ENCODE peak calls at places on chromosomes 12 and 14, in five cellular contexts. One of them, this sample, is unnamed.

GRCh38 chr14:24198845-24199524 is 3.7 kb upstream of the TM9SF1 start:
- DNase-seq in SK-N-SH: no peak
- DNase-seq in ovary: no peak
- DNase-seq in fibroblast of mammary gland: no peak
- DNase-seq in bronchial epithelial cell: no peak
- DNase-seq in this sample: no peak

GRCh38 chr12:79121486-79121885 is 256.9 kb downstream of the SYT1 start:
- DNase-seq in SK-N-SH: peak
- DNase-seq in ovary: no peak
- DNase-seq in fibroblast of mammary gland: no peak
- DNase-seq in bronchial epithelial cell: peak
- DNase-seq in this sample: peak

GRCh38 chr14:63361790-63362189 is 43.1 kb upstream of the GPHB5 start:
- DNase-seq in SK-N-SH: no peak
- DNase-seq in ovary: no peak
- DNase-seq in fibroblast of mammary gland: no peak
- DNase-seq in bronchial epithelial cell: no peak
- DNase-seq in this sample: no peak

GRCh38 chr14:49464885-49465284 is 121.3 kb downstream of the RPS29 start:
- DNase-seq in SK-N-SH: peak
- DNase-seq in ovary: no peak
- DNase-seq in fibroblast of mammary gland: peak
- DNase-seq in bronchial epithelial cell: no peak
- DNase-seq in this sample: peak

GRCh38 chr12:4664111-4664510 is 15.2 kb downstream of the NDUFA9 start:
- DNase-seq in SK-N-SH: no peak
- DNase-seq in ovary: no peak
- DNase-seq in fibroblast of mammary gland: peak
- DNase-seq in bronchial epithelial cell: peak
- DNase-seq in this sample: peak

GRCh38 chr12:26195641-26196423 is 459 bp downstream of the SSPN start:
- DNase-seq in SK-N-SH: peak
- DNase-seq in ovary: peak
- DNase-seq in fibroblast of mammary gland: peak
- DNase-seq in bronchial epithelial cell: no peak
- DNase-seq in this sample: no peak

GRCh38 chr12:24255920-24256635 is 306.6 kb upstream of the SOX5 start:
- DNase-seq in SK-N-SH: no peak
- DNase-seq in ovary: no peak
- DNase-seq in fibroblast of mammary gland: no peak
- DNase-seq in bronchial epithelial cell: no peak
- DNase-seq in this sample: no peak

GRCh38 chr14:74459289-74459946 is 33.4 kb upstream of the SYNDIG1L start:
- DNase-seq in SK-N-SH: peak
- DNase-seq in ovary: no peak
- DNase-seq in fibroblast of mammary gland: peak
- DNase-seq in bronchial epithelial cell: peak
- DNase-seq in this sample: peak

GRCh38 chr14:68564826-68565760 is 227.8 kb downstream of the ZFP36L1 start:
- DNase-seq in SK-N-SH: no peak
- DNase-seq in ovary: no peak
- DNase-seq in fibroblast of mammary gland: peak
- DNase-seq in bronchial epithelial cell: no peak
- DNase-seq in this sample: no peak

GRCh38 chr12:101963703-101964102 is 86.3 kb downstream of the DRAM1 start:
- DNase-seq in SK-N-SH: peak
- DNase-seq in ovary: no peak
- DNase-seq in fibroblast of mammary gland: no peak
- DNase-seq in bronchial epithelial cell: no peak
- DNase-seq in this sample: no peak

GRCh38 chr12:26121841-26122680 is 2.8 kb downstream of the BHLHE41 start:
- DNase-seq in SK-N-SH: peak
- DNase-seq in ovary: no peak
- DNase-seq in fibroblast of mammary gland: peak
- DNase-seq in bronchial epithelial cell: no peak
- DNase-seq in this sample: peak

GRCh38 chr14:102202944-102203343 is 63.2 kb downstream of the WDR20 start:
- DNase-seq in SK-N-SH: no peak
- DNase-seq in ovary: no peak
- DNase-seq in fibroblast of mammary gland: no peak
- DNase-seq in bronchial epithelial cell: no peak
- DNase-seq in this sample: no peak

GRCh38 chr14:101191882-101192660 is 288.5 kb upstream of the RTL1 start:
- DNase-seq in SK-N-SH: no peak
- DNase-seq in ovary: no peak
- DNase-seq in fibroblast of mammary gland: no peak
- DNase-seq in bronchial epithelial cell: no peak
- DNase-seq in this sample: no peak

GRCh38 chr12:79420146-79420618 is 270.6 kb downstream of the PAWR start:
- DNase-seq in SK-N-SH: no peak
- DNase-seq in ovary: no peak
- DNase-seq in fibroblast of mammary gland: peak
- DNase-seq in bronchial epithelial cell: peak
- DNase-seq in this sample: peak

GRCh38 chr14:36647827-36648753 is 13.6 kb upstream of the PAX9 start:
- DNase-seq in SK-N-SH: peak
- DNase-seq in ovary: no peak
- DNase-seq in fibroblast of mammary gland: peak
- DNase-seq in bronchial epithelial cell: peak
- DNase-seq in this sample: peak

GRCh38 chr14:20262642-20263128 is 23.6 kb downstream of the OR11H4 start:
- DNase-seq in SK-N-SH: no peak
- DNase-seq in ovary: no peak
- DNase-seq in fibroblast of mammary gland: peak
- DNase-seq in bronchial epithelial cell: peak
- DNase-seq in this sample: peak

GRCh38 chr14:26444745-26445144 is 153.1 kb downstream of the NOVA1 start:
- DNase-seq in SK-N-SH: no peak
- DNase-seq in ovary: no peak
- DNase-seq in fibroblast of mammary gland: peak
- DNase-seq in bronchial epithelial cell: peak
- DNase-seq in this sample: peak

GRCh38 chr12:6954316-6954710 is 3.2 kb downstream of the PTPN6 start:
- DNase-seq in SK-N-SH: no peak
- DNase-seq in ovary: no peak
- DNase-seq in fibroblast of mammary gland: no peak
- DNase-seq in bronchial epithelial cell: no peak
- DNase-seq in this sample: no peak

GRCh38 chr14:103628221-103628683 is 759 bp upstream of the KLC1 start:
- DNase-seq in SK-N-SH: peak
- DNase-seq in ovary: peak
- DNase-seq in fibroblast of mammary gland: peak
- DNase-seq in bronchial epithelial cell: peak
- DNase-seq in this sample: peak

GRCh38 chr14:77882098-77882497 is 82.2 kb downstream of the ADCK1 start:
- DNase-seq in SK-N-SH: peak
- DNase-seq in ovary: no peak
- DNase-seq in fibroblast of mammary gland: no peak
- DNase-seq in bronchial epithelial cell: no peak
- DNase-seq in this sample: no peak

GRCh38 chr12:88566430-88566829 is 13.8 kb downstream of the KITLG start:
- DNase-seq in SK-N-SH: no peak
- DNase-seq in ovary: no peak
- DNase-seq in fibroblast of mammary gland: no peak
- DNase-seq in bronchial epithelial cell: peak
- DNase-seq in this sample: no peak

GRCh38 chr12:110001596-110001995 is 2.4 kb downstream of the ANKRD13A start:
- DNase-seq in SK-N-SH: no peak
- DNase-seq in ovary: no peak
- DNase-seq in fibroblast of mammary gland: peak
- DNase-seq in bronchial epithelial cell: peak
- DNase-seq in this sample: no peak

GRCh38 chr12:53232641-53233538 is 881 bp upstream of the RARG start:
- DNase-seq in SK-N-SH: peak
- DNase-seq in ovary: peak
- DNase-seq in fibroblast of mammary gland: peak
- DNase-seq in bronchial epithelial cell: peak
- DNase-seq in this sample: peak

GRCh38 chr12:18246057-18246456 is 15.3 kb upstream of the PIK3C2G start:
- DNase-seq in SK-N-SH: peak
- DNase-seq in ovary: no peak
- DNase-seq in fibroblast of mammary gland: no peak
- DNase-seq in bronchial epithelial cell: no peak
- DNase-seq in this sample: no peak
- TF ChIP-seq CTCF in SK-N-SH: peak
- TF ChIP-seq CTCF in ovary: no peak
- TF ChIP-seq CTCF in fibroblast of mammary gland: peak
- TF ChIP-seq CTCF in bronchial epithelial cell: no peak
- TF ChIP-seq CTCF in this sample: no peak

GRCh38 chr14:84646791-84647500 is 883.0 kb upstream of the FLRT2 start:
- DNase-seq in SK-N-SH: no peak
- DNase-seq in ovary: no peak
- DNase-seq in fibroblast of mammary gland: no peak
- DNase-seq in bronchial epithelial cell: peak
- DNase-seq in this sample: no peak
- TF ChIP-seq CTCF in SK-N-SH: no peak
- TF ChIP-seq CTCF in ovary: no peak
- TF ChIP-seq CTCF in fibroblast of mammary gland: no peak
- TF ChIP-seq CTCF in bronchial epithelial cell: no peak
- TF ChIP-seq CTCF in this sample: no peak

GRCh38 chr12:58804749-58805148 is 115.6 kb downstream of the LRIG3 start:
- DNase-seq in SK-N-SH: peak
- DNase-seq in ovary: no peak
- DNase-seq in fibroblast of mammary gland: no peak
- DNase-seq in bronchial epithelial cell: peak
- DNase-seq in this sample: peak
- TF ChIP-seq CTCF in SK-N-SH: peak
- TF ChIP-seq CTCF in ovary: no peak
- TF ChIP-seq CTCF in fibroblast of mammary gland: peak
- TF ChIP-seq CTCF in bronchial epithelial cell: peak
- TF ChIP-seq CTCF in this sample: peak

GRCh38 chr12:30462249-30462648 is 233.4 kb downstream of the IPO8 start:
- DNase-seq in SK-N-SH: no peak
- DNase-seq in ovary: no peak
- DNase-seq in fibroblast of mammary gland: no peak
- DNase-seq in bronchial epithelial cell: no peak
- DNase-seq in this sample: no peak

GRCh38 chr12:30461011-30461670 is 234.5 kb downstream of the IPO8 start:
- DNase-seq in SK-N-SH: no peak
- DNase-seq in ovary: no peak
- DNase-seq in fibroblast of mammary gland: no peak
- DNase-seq in bronchial epithelial cell: no peak
- DNase-seq in this sample: no peak

GRCh38 chr12:30463636-30464035 is 232.0 kb downstream of the IPO8 start:
- DNase-seq in SK-N-SH: no peak
- DNase-seq in ovary: no peak
- DNase-seq in fibroblast of mammary gland: no peak
- DNase-seq in bronchial epithelial cell: no peak
- DNase-seq in this sample: no peak

GRCh38 chr12:30458453-30458852 is 237.2 kb downstream of the IPO8 start:
- DNase-seq in SK-N-SH: no peak
- DNase-seq in ovary: no peak
- DNase-seq in fibroblast of mammary gland: no peak
- DNase-seq in bronchial epithelial cell: no peak
- DNase-seq in this sample: no peak

GRCh38 chr12:30457621-30458289 is 237.9 kb downstream of the IPO8 start:
- DNase-seq in SK-N-SH: peak
- DNase-seq in ovary: no peak
- DNase-seq in fibroblast of mammary gland: peak
- DNase-seq in bronchial epithelial cell: peak
- DNase-seq in this sample: peak
- TF ChIP-seq CTCF in SK-N-SH: peak
- TF ChIP-seq CTCF in ovary: no peak
- TF ChIP-seq CTCF in fibroblast of mammary gland: peak
- TF ChIP-seq CTCF in bronchial epithelial cell: peak
- TF ChIP-seq CTCF in this sample: peak

GRCh38 chr14:95681153-95681552 is 5.1 kb upstream of the TCL1B start:
- DNase-seq in SK-N-SH: no peak
- DNase-seq in ovary: no peak
- DNase-seq in fibroblast of mammary gland: no peak
- DNase-seq in bronchial epithelial cell: no peak
- DNase-seq in this sample: no peak
- TF ChIP-seq CTCF in SK-N-SH: no peak
- TF ChIP-seq CTCF in ovary: no peak
- TF ChIP-seq CTCF in fibroblast of mammary gland: no peak
- TF ChIP-seq CTCF in bronchial epithelial cell: no peak
- TF ChIP-seq CTCF in this sample: no peak

GRCh38 chr12:33605776-33606175 is 166.2 kb upstream of the SYT10 start:
- DNase-seq in SK-N-SH: peak
- DNase-seq in ovary: no peak
- DNase-seq in fibroblast of mammary gland: peak
- DNase-seq in bronchial epithelial cell: peak
- DNase-seq in this sample: peak
- TF ChIP-seq CTCF in SK-N-SH: peak
- TF ChIP-seq CTCF in ovary: no peak
- TF ChIP-seq CTCF in fibroblast of mammary gland: peak
- TF ChIP-seq CTCF in bronchial epithelial cell: peak
- TF ChIP-seq CTCF in this sample: peak

GRCh38 chr12:49043856-49044258 is 16.7 kb downstream of the KMT2D start:
- DNase-seq in SK-N-SH: peak
- DNase-seq in ovary: no peak
- DNase-seq in fibroblast of mammary gland: peak
- DNase-seq in bronchial epithelial cell: peak
- DNase-seq in this sample: peak
- TF ChIP-seq CTCF in SK-N-SH: peak
- TF ChIP-seq CTCF in ovary: no peak
- TF ChIP-seq CTCF in fibroblast of mammary gland: peak
- TF ChIP-seq CTCF in bronchial epithelial cell: peak
- TF ChIP-seq CTCF in this sample: peak

DNA sequence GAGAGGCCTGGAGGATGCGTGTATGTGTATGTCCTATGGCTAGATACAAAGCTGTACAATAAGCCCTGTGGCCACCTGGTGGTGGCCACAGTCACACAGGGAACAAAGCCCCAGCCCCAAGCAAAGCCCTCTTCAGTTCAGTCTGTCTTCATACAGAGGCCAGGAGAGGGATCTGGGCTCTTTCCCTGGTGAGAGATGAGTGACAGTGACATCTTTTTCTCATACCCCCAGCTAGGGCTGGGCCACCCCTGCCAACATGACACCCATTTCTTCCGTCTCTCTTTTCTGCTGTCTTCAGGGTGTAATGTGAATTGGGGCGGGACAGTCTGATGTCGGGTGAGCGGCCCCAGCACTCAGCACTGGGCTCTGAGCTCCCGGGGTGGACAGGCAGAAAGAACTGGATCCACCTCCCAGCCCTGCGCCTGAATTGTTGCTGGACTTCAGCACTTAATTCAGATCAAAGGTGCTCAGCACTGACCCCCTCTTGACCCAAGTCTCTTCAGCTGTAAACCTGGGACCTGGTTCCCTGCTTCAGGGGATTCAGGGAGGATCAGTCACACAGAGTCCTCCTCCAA is 59.8 kb downstream of the SERPINA3 start:
- DNase-seq in SK-N-SH: no peak
- DNase-seq in ovary: no peak
- DNase-seq in fibroblast of mammary gland: peak
- DNase-seq in bronchial epithelial cell: no peak
- DNase-seq in this sample: peak
- TF ChIP-seq CTCF in SK-N-SH: no peak
- TF ChIP-seq CTCF in ovary: peak
- TF ChIP-seq CTCF in fibroblast of mammary gland: peak
- TF ChIP-seq CTCF in bronchial epithelial cell: no peak
- TF ChIP-seq CTCF in this sample: no peak

DNA sequence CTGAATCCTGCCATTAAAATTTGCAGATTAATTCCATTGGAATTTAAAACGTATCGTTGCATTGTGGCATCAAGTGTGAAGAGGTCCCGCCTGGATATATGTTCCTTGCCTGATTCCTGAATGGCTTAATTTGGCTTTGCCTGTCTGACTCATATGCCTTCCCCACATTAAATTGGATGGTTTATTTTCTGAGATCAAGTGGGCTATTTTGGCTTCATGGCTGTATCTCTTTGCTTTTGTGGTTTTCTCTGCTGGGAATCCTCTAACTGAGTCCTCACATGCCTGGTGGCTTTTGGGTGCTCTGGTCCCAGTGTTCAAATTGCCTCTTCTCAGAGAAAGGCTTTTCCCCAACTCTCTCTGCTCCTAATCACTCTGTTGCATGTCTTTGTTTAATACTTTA is 127.9 kb upstream of the DYRK2 start:
- DNase-seq in SK-N-SH: no peak
- DNase-seq in ovary: no peak
- DNase-seq in fibroblast of mammary gland: no peak
- DNase-seq in bronchial epithelial cell: no peak
- DNase-seq in this sample: no peak
- TF ChIP-seq CTCF in SK-N-SH: no peak
- TF ChIP-seq CTCF in ovary: no peak
- TF ChIP-seq CTCF in fibroblast of mammary gland: no peak
- TF ChIP-seq CTCF in bronchial epithelial cell: no peak
- TF ChIP-seq CTCF in this sample: no peak